ENCODE peak calls at places on chromosomes 5 and 9, in five cellular contexts. One of them, this sample, is unnamed.
A peak's percentile ranks its signal among the peaks of the same experiment; 100 is the strongest.

GRCh38 chr9:15901572-15901971 is 348.7 kb downstream of the CCDC171 start:
- DNase-seq in pancreas: no peak
- DNase-seq in astrocyte of the spinal cord: no peak
- DNase-seq in HFFc6: no peak
- DNase-seq in AG09309: no peak
- DNase-seq in this sample: no peak

GRCh38 chr5:167261309-167262100 is 1029.9 kb upstream of the WWC1 start:
- DNase-seq in pancreas: no peak
- DNase-seq in astrocyte of the spinal cord: no peak
- DNase-seq in HFFc6: no peak
- DNase-seq in AG09309: no peak
- DNase-seq in this sample: no peak

GRCh38 chr5:173829826-173830225 is 58.3 kb upstream of the CPEB4 start:
- DNase-seq in pancreas: no peak
- DNase-seq in astrocyte of the spinal cord: peak; percentile 37
- DNase-seq in HFFc6: peak; percentile 43
- DNase-seq in AG09309: no peak
- DNase-seq in this sample: peak; percentile 26

GRCh38 chr9:126395439-126396212 is 69.0 kb downstream of the MVB12B start:
- DNase-seq in pancreas: no peak
- DNase-seq in astrocyte of the spinal cord: peak; percentile 71
- DNase-seq in HFFc6: peak; percentile 31
- DNase-seq in AG09309: no peak
- DNase-seq in this sample: peak; percentile 65

GRCh38 chr5:189976-190365 is 1.3 kb upstream of the LRRC14B start:
- DNase-seq in pancreas: peak; percentile 52
- DNase-seq in astrocyte of the spinal cord: no peak
- DNase-seq in HFFc6: no peak
- DNase-seq in AG09309: no peak
- DNase-seq in this sample: no peak

GRCh38 chr5:138230981-138231589 is 18.0 kb upstream of the CDC23 start:
- DNase-seq in pancreas: no peak
- DNase-seq in astrocyte of the spinal cord: peak; percentile 27
- DNase-seq in HFFc6: peak; percentile 12
- DNase-seq in AG09309: no peak
- DNase-seq in this sample: no peak

GRCh38 chr9:125466356-125466855 is 204.8 kb downstream of the GAPVD1 start:
- DNase-seq in pancreas: no peak
- DNase-seq in astrocyte of the spinal cord: no peak
- DNase-seq in HFFc6: no peak
- DNase-seq in AG09309: no peak
- DNase-seq in this sample: no peak

GRCh38 chr9:125440411-125440810 is 178.8 kb downstream of the GAPVD1 start:
- DNase-seq in pancreas: no peak
- DNase-seq in astrocyte of the spinal cord: no peak
- DNase-seq in HFFc6: no peak
- DNase-seq in AG09309: no peak
- DNase-seq in this sample: no peak

GRCh38 chr9:107141967-107142366 is 141.1 kb upstream of the RAD23B start:
- DNase-seq in pancreas: no peak
- DNase-seq in astrocyte of the spinal cord: peak; percentile 19
- DNase-seq in HFFc6: peak; percentile 11
- DNase-seq in AG09309: no peak
- DNase-seq in this sample: no peak

GRCh38 chr5:169106906-169107305 is 194.0 kb downstream of the SLIT3 start:
- DNase-seq in pancreas: no peak
- DNase-seq in astrocyte of the spinal cord: no peak
- DNase-seq in HFFc6: no peak
- DNase-seq in AG09309: no peak
- DNase-seq in this sample: no peak

GRCh38 chr9:30075022-30075421 is 2309.4 kb upstream of the ACO1 start:
- DNase-seq in pancreas: no peak
- DNase-seq in astrocyte of the spinal cord: no peak
- DNase-seq in HFFc6: no peak
- DNase-seq in AG09309: no peak
- DNase-seq in this sample: no peak

GRCh38 chr5:62315376-62316049 is 9.5 kb downstream of the KIF2A start:
- DNase-seq in pancreas: no peak
- DNase-seq in astrocyte of the spinal cord: no peak
- DNase-seq in HFFc6: no peak
- DNase-seq in AG09309: no peak
- DNase-seq in this sample: no peak

GRCh38 chr9:130172161-130172857 is at the start of gene NCS1:
- DNase-seq in pancreas: peak; percentile 90
- DNase-seq in astrocyte of the spinal cord: peak; percentile 54
- DNase-seq in HFFc6: peak; percentile 59
- DNase-seq in AG09309: no peak
- DNase-seq in this sample: no peak

GRCh38 chr9:108811944-108812343 is 43.8 kb downstream of the ACTL7B start:
- DNase-seq in pancreas: no peak
- DNase-seq in astrocyte of the spinal cord: no peak
- DNase-seq in HFFc6: no peak
- DNase-seq in AG09309: no peak
- DNase-seq in this sample: no peak

GRCh38 chr9:125889524-125890473 is 142.6 kb downstream of the PBX3 start:
- DNase-seq in pancreas: peak; percentile 72
- DNase-seq in astrocyte of the spinal cord: peak; percentile 57
- DNase-seq in HFFc6: no peak
- DNase-seq in AG09309: no peak
- DNase-seq in this sample: peak; percentile 53

GRCh38 chr5:68730220-68731010 is 363.4 kb upstream of the SLC30A5 start:
- DNase-seq in pancreas: no peak
- DNase-seq in astrocyte of the spinal cord: peak; percentile 90
- DNase-seq in HFFc6: peak; percentile 76
- DNase-seq in AG09309: peak; percentile 74
- DNase-seq in this sample: peak; percentile 84

GRCh38 chr5:191036-191948 is at the start of gene LRRC14B:
- DNase-seq in pancreas: peak; percentile 65
- DNase-seq in astrocyte of the spinal cord: no peak
- DNase-seq in HFFc6: no peak
- DNase-seq in AG09309: no peak
- DNase-seq in this sample: no peak

GRCh38 chr5:168404366-168404765 is 81.9 kb upstream of the RARS1 start:
- DNase-seq in pancreas: no peak
- DNase-seq in astrocyte of the spinal cord: peak; percentile 94
- DNase-seq in HFFc6: peak; percentile 92
- DNase-seq in AG09309: peak; percentile 81
- DNase-seq in this sample: peak; percentile 94

GRCh38 chr9:124220551-124221451 is 36.9 kb upstream of the NEK6 start:
- DNase-seq in pancreas: peak; percentile 61
- DNase-seq in astrocyte of the spinal cord: peak; percentile 19
- DNase-seq in HFFc6: no peak
- DNase-seq in AG09309: no peak
- DNase-seq in this sample: peak; percentile 40

GRCh38 chr5:137575847-137576246 is 76.7 kb upstream of the SPOCK1 start:
- DNase-seq in pancreas: no peak
- DNase-seq in astrocyte of the spinal cord: peak; percentile 12
- DNase-seq in HFFc6: peak; percentile 13
- DNase-seq in AG09309: no peak
- DNase-seq in this sample: no peak

GRCh38 chr5:98570661-98571181 is 202.7 kb upstream of the RGMB start:
- DNase-seq in pancreas: no peak
- DNase-seq in astrocyte of the spinal cord: peak; percentile 88
- DNase-seq in HFFc6: peak; percentile 36
- DNase-seq in AG09309: no peak
- DNase-seq in this sample: peak; percentile 64

GRCh38 chr5:36655171-36655570 is 48.8 kb downstream of the SLC1A3 start:
- DNase-seq in pancreas: no peak
- DNase-seq in astrocyte of the spinal cord: no peak
- DNase-seq in HFFc6: no peak
- DNase-seq in AG09309: no peak
- DNase-seq in this sample: no peak

GRCh38 chr5:40405985-40406384 is 273.7 kb upstream of the PTGER4 start:
- DNase-seq in pancreas: no peak
- DNase-seq in astrocyte of the spinal cord: no peak
- DNase-seq in HFFc6: no peak
- DNase-seq in AG09309: no peak
- DNase-seq in this sample: no peak

GRCh38 chr5:55541056-55541635 is 6.4 kb upstream of the PLPP1 start:
- DNase-seq in pancreas: no peak
- DNase-seq in astrocyte of the spinal cord: no peak
- DNase-seq in HFFc6: no peak
- DNase-seq in AG09309: no peak
- DNase-seq in this sample: no peak

GRCh38 chr9:74006935-74007334 is 490.2 kb upstream of the RORB start:
- DNase-seq in pancreas: no peak
- DNase-seq in astrocyte of the spinal cord: peak; percentile 23
- DNase-seq in HFFc6: no peak
- DNase-seq in AG09309: no peak
- DNase-seq in this sample: no peak

GRCh38 chr5:142864293-142865260 is 94.4 kb downstream of the ARHGAP26 start:
- DNase-seq in pancreas: no peak
- DNase-seq in astrocyte of the spinal cord: no peak
- DNase-seq in HFFc6: no peak
- DNase-seq in AG09309: no peak
- DNase-seq in this sample: no peak

GRCh38 chr9:98866435-98867108 is 59.1 kb downstream of the GALNT12 start:
- DNase-seq in pancreas: no peak
- DNase-seq in astrocyte of the spinal cord: no peak
- DNase-seq in HFFc6: no peak
- DNase-seq in AG09309: no peak
- DNase-seq in this sample: no peak

GRCh38 chr5:176747670-176748072 is 62.7 kb upstream of the UNC5A start:
- DNase-seq in pancreas: no peak
- DNase-seq in astrocyte of the spinal cord: no peak
- DNase-seq in HFFc6: no peak
- DNase-seq in AG09309: no peak
- DNase-seq in this sample: no peak

GRCh38 chr5:39337516-39337915 is 26.8 kb downstream of the C9 start:
- DNase-seq in pancreas: no peak
- DNase-seq in astrocyte of the spinal cord: no peak
- DNase-seq in HFFc6: no peak
- DNase-seq in AG09309: no peak
- DNase-seq in this sample: no peak

GRCh38 chr5:173890195-173890951 is 2.2 kb downstream of the CPEB4 start:
- DNase-seq in pancreas: peak; percentile 70
- DNase-seq in astrocyte of the spinal cord: peak; percentile 29
- DNase-seq in HFFc6: no peak
- DNase-seq in AG09309: no peak
- DNase-seq in this sample: no peak

GRCh38 chr5:166302189-166302588 is 1989.3 kb upstream of the WWC1 start:
- DNase-seq in pancreas: no peak
- DNase-seq in astrocyte of the spinal cord: no peak
- DNase-seq in HFFc6: no peak
- DNase-seq in AG09309: no peak
- DNase-seq in this sample: no peak

GRCh38 chr5:23208959-23209431 is 298.4 kb upstream of the PRDM9 start:
- DNase-seq in pancreas: no peak
- DNase-seq in astrocyte of the spinal cord: peak; percentile 29
- DNase-seq in HFFc6: peak; percentile 1
- DNase-seq in AG09309: no peak
- DNase-seq in this sample: no peak
- TF ChIP-seq CTCF in pancreas: peak; percentile 18
- TF ChIP-seq CTCF in astrocyte of the spinal cord: peak; percentile 53
- TF ChIP-seq CTCF in HFFc6: peak; percentile 67
- TF ChIP-seq CTCF in AG09309: peak; percentile 20
- TF ChIP-seq CTCF in this sample: peak; percentile 67

GRCh38 chr9:96130970-96131369 is 171.0 kb downstream of the HSD17B3 start:
- DNase-seq in pancreas: no peak
- DNase-seq in astrocyte of the spinal cord: no peak
- DNase-seq in HFFc6: no peak
- DNase-seq in AG09309: no peak
- DNase-seq in this sample: no peak
- TF ChIP-seq CTCF in pancreas: no peak
- TF ChIP-seq CTCF in astrocyte of the spinal cord: no peak
- TF ChIP-seq CTCF in HFFc6: no peak
- TF ChIP-seq CTCF in AG09309: no peak
- TF ChIP-seq CTCF in this sample: no peak

DNA sequence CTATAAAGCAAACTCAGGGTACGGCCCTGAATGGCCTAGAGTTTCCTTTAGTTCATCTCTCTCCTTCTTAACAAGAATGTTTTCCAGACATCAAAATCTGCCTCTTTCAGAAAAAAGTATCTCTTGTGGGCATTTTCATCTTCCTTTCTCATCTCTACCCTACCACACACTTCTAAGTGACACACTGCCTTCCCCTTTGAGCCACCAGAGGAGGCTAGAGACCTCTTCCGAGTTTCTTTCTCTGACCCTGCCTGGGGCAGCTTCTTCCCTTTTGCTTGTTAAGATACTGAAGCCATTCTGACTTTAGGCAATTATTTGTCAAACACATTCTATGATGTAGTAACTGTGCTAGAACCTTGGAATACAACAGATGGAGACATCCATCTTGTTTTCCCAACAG is 8.7 kb upstream of the SV2C start:
- DNase-seq in pancreas: no peak
- DNase-seq in astrocyte of the spinal cord: no peak
- DNase-seq in HFFc6: no peak
- DNase-seq in AG09309: no peak
- DNase-seq in this sample: no peak
- TF ChIP-seq CTCF in pancreas: peak; percentile 24
- TF ChIP-seq CTCF in astrocyte of the spinal cord: peak; percentile 3
- TF ChIP-seq CTCF in HFFc6: no peak
- TF ChIP-seq CTCF in AG09309: no peak
- TF ChIP-seq CTCF in this sample: peak; percentile 5

DNA sequence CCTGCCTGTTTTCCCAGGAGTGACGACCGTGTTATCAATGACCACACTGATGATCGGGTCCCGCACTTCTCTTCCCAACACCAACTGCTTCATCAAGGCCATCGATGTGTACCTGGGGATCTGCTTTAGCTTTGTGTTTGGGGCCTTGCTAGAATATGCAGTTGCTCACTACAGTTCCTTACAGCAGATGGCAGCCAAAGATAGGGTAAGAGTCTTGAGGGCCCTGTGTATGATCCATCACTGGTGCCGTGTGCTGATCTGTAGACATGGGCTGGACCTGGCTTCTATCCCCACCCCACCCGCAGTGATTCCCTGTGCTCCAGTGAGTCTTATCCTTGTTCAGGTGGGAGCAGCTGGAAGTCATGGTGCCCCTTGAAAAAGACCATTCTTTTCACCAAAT is 26.0 kb downstream of the GABRP start:
- DNase-seq in pancreas: no peak
- DNase-seq in astrocyte of the spinal cord: peak; percentile 52
- DNase-seq in HFFc6: peak; percentile 52
- DNase-seq in AG09309: peak; percentile 34
- DNase-seq in this sample: peak; percentile 28
- TF ChIP-seq CTCF in pancreas: peak; percentile 18
- TF ChIP-seq CTCF in astrocyte of the spinal cord: peak; percentile 54
- TF ChIP-seq CTCF in HFFc6: peak; percentile 69
- TF ChIP-seq CTCF in AG09309: peak; percentile 72
- TF ChIP-seq CTCF in this sample: peak; percentile 54

GRCh38 chr9:89663264-89663970 is 58.6 kb downstream of the GADD45G start:
- DNase-seq in pancreas: no peak
- DNase-seq in astrocyte of the spinal cord: no peak
- DNase-seq in HFFc6: no peak
- DNase-seq in AG09309: no peak
- DNase-seq in this sample: no peak
- TF ChIP-seq CTCF in pancreas: no peak
- TF ChIP-seq CTCF in astrocyte of the spinal cord: no peak
- TF ChIP-seq CTCF in HFFc6: no peak
- TF ChIP-seq CTCF in AG09309: no peak
- TF ChIP-seq CTCF in this sample: no peak

GRCh38 chr5:10866913-10867312 is 105.9 kb upstream of the DAP start:
- DNase-seq in pancreas: no peak
- DNase-seq in astrocyte of the spinal cord: no peak
- DNase-seq in HFFc6: no peak
- DNase-seq in AG09309: no peak
- DNase-seq in this sample: no peak
- TF ChIP-seq CTCF in pancreas: no peak
- TF ChIP-seq CTCF in astrocyte of the spinal cord: peak; percentile 39
- TF ChIP-seq CTCF in HFFc6: peak; percentile 34
- TF ChIP-seq CTCF in AG09309: peak; percentile 13
- TF ChIP-seq CTCF in this sample: peak; percentile 37

This sample was measured in astrocyte of the cerebellum.